ENCODE peak calls at places on chromosome 17, in four cellular contexts. I is GM12878, S is WTC11, A is HepG2. B is an unnamed sample.

GRCh38 chr17:8912060-8912981 is 44.8 kb upstream of the PIK3R6 start:
- DNase-seq in S (no peak), I (no peak), A (no peak), B (no peak)

GRCh38 chr17:5226940-5227878 is 7.5 kb downstream of the SCIMP start:
- DNase-seq in I (peak; percentile 92), S (no peak), A (no peak), B (no peak)

GRCh38 chr17:41910701-41911391 is 7.9 kb downstream of the ACLY start:
- DNase-seq in I (no peak), S (no peak), A (no peak), B (no peak)

GRCh38 chr17:76654408-76654807 is 10.9 kb upstream of the ST6GALNAC1 start:
- DNase-seq in S (no peak), A (no peak), I (no peak), B (no peak)

GRCh38 chr17:77491921-77492445 is 351.2 kb downstream of the SEC14L1 start:
- DNase-seq in S (no peak), I (no peak), A (no peak), B (no peak)

GRCh38 chr17:73430848-73431247 is 119.0 kb upstream of the CDC42EP4 start:
- DNase-seq in S (no peak), A (no peak), I (no peak), B (peak; percentile 45)

GRCh38 chr17:17445925-17446665 is 30.7 kb upstream of the MED9 start:
- DNase-seq in A (peak; percentile 98), S (no peak), I (no peak), B (no peak)

GRCh38 chr17:3843935-3844516 is 2.0 kb downstream of the NCBP3 start:
- DNase-seq in S (peak; percentile 67), I (no peak), A (peak; percentile 59), B (peak; percentile 29)

GRCh38 chr17:18857864-18858566 is at the start of gene PRPSAP2:
- DNase-seq in S (peak; percentile 95), A (peak; percentile 89), I (peak; percentile 82), B (peak; percentile 94)

GRCh38 chr17:3788200-3788599 is 12.8 kb downstream of the ITGAE start:
- DNase-seq in A (no peak), I (no peak), S (no peak), B (no peak)

GRCh38 chr17:81338301-81339179 is 43.4 kb upstream of the SLC38A10 start:
- DNase-seq in S (no peak), I (no peak), A (no peak), B (no peak)

GRCh38 chr17:15185625-15185991 is 79.5 kb downstream of the PMP22 start:
- DNase-seq in I (no peak), A (no peak), S (no peak), B (peak; percentile 17)

GRCh38 chr17:67186782-67187181 is 58.2 kb downstream of the HELZ start:
- DNase-seq in A (no peak), S (no peak), I (no peak), B (no peak)

GRCh38 chr17:7886227-7887037 is 2.2 kb upstream of the CHD3 start:
- DNase-seq in I (no peak), A (no peak), S (peak; percentile 46), B (peak; percentile 21)

GRCh38 chr17:7889166-7889584 is 586 bp downstream of the CHD3 start:
- DNase-seq in I (no peak), S (peak; percentile 55), A (peak; percentile 85), B (no peak)

GRCh38 chr17:7887482-7888183 is 956 bp upstream of the CHD3 start:
- DNase-seq in A (peak; percentile 66), I (peak; percentile 75), S (peak; percentile 79), B (peak; percentile 81)

GRCh38 chr17:7887038-7887481 is 1.5 kb upstream of the CHD3 start:
- DNase-seq in S (no peak), A (no peak), I (no peak), B (no peak)

DNA sequence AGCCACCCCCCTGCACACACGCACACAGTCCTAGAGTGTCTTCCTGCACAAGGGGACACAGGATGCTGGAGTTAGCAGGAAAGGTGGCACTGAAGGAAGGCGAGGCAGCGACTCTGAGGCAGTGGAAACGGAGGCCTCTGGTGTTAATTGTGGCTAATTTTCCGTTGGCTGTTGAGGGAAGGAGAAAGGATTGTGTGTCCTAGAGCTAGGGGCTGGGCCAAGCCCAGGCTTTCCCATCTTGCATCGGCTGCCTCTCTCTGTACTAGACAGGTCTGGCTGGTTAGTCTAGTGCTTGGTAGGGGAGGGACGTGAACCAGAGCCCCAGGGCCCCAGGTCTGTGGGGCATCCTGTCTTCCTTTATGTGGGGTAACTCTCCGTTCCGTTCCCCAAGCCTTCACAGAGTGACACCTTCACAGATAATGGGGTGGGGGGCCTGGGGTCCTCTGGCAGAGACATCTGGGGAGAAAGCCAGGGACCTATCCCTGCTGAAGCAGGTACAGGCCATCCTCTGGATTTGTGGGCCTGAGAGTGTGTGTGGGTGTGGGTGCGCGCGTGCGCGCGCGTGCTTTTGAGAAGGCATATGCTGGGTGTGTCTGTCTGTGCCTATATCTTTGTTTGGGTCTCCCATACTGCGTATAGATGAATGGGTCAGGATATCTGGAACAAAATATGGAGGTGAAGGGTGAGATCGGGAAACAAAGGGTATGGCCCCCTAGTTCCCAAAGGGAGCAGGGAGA is at the start of gene CHD3:
- DNase-seq in I (no peak), S (no peak), A (no peak), B (no peak)
- TF ChIP-seq ETV6 in I (no peak), S (no peak), A (no peak), B (no peak)

GRCh38 chr17:59154721-59155438 is at the start of gene SKA2:
- DNase-seq in I (peak; percentile 100), S (peak; percentile 97), A (no peak), B (peak; percentile 92)

GRCh38 chr17:59151591-59151990 is 3.4 kb downstream of the SKA2 start:
- DNase-seq in S (no peak), I (no peak), A (no peak), B (no peak)

GRCh38 chr17:59154335-59154720 is 658 bp downstream of the SKA2 start:
- DNase-seq in S (peak; percentile 32), I (no peak), A (peak; percentile 41), B (peak; percentile 63)

GRCh38 chr17:59152925-59153324 is 2.1 kb downstream of the SKA2 start:
- DNase-seq in S (no peak), A (no peak), I (no peak), B (no peak)

GRCh38 chr17:59155439-59156177 is at the start of gene PRR11:
- DNase-seq in A (peak; percentile 100), S (peak; percentile 91), I (no peak), B (peak; percentile 98)
- TF ChIP-seq CTCF in A (no peak), S (no peak), I (no peak), B (no peak)

DNA sequence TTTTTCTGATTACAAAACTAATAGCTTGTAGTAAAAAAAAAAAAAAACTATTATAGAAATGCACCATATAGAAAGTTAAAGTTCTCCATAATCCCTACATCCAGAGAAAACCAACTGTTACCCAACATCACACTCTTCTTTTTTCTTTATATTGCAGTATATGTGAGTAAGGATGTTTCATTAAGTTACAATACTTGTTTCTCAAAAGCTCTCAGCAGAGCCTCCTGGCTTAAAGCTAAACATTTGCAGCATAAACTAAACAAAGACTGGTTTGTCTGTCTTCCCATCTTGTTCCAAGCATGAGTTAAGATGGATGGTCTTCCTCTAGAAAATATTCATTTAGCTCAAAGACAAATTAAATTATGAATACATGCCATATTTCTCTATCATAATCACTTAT is 25.2 kb downstream of the GRB2 start:
- DNase-seq in S (no peak), I (no peak), A (no peak), B (no peak)
- TF ChIP-seq ETV6 in S (no peak), I (no peak), A (no peak), B (no peak)

GRCh38 chr17:69218986-69219385 is 9.6 kb downstream of the ABCA10 start:
- DNase-seq in A (no peak), S (no peak), I (no peak), B (no peak)

GRCh38 chr17:69208640-69209039 is 20.0 kb downstream of the ABCA10 start:
- DNase-seq in I (no peak), S (no peak), A (no peak), B (no peak)

DNA sequence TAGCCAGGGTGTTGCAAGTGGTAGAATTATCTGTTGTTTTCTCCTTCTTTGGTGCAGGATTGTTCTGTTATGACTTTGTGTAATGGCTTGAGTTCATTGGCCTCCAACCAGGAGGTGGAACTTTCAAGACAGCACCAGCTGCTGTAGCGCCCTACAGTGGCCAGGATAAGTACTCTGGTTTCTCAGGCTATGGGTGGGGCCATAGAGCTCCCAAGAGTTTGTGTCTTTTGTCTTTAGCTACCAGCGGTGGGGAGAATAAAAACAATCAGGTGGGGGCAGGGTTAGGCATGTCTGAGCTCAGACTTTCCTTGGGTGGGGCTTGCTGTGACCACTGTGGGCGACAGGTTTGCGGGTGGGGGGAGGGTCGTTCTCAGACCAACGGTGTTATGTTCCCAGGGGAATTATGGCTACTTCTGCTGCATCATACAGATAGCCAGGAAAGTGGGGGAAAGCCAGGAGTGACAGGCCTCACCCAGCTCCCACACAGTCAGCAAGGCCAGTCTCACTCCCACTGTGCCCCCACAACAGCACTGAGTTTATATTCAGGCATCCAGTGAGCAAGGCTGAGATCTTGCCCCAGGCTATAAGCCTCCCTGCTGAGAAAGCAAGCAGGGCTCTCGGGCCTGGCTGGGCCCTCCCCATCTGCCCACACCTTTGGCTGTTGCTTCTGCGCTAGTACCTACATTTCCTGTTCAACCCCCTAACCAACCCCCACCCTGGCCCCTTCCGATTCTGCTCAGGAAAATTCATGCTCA is 15.4 kb downstream of the ABCA10 start:
- DNase-seq in I (no peak), A (no peak), S (peak; percentile 28), B (no peak)
- TF ChIP-seq CTCF in I (no peak), A (peak; percentile 28), S (no peak), B (no peak)

GRCh38 chr17:12571606-12572005 is 94.1 kb upstream of the MYOCD start:
- DNase-seq in S (no peak), I (no peak), A (no peak), B (no peak)

GRCh38 chr17:12568358-12569251 is 97.1 kb upstream of the MYOCD start:
- DNase-seq in S (no peak), A (no peak), I (no peak), B (no peak)

GRCh38 chr17:12567077-12568053 is 98.3 kb upstream of the MYOCD start:
- DNase-seq in S (no peak), A (no peak), I (no peak), B (no peak)

DNA sequence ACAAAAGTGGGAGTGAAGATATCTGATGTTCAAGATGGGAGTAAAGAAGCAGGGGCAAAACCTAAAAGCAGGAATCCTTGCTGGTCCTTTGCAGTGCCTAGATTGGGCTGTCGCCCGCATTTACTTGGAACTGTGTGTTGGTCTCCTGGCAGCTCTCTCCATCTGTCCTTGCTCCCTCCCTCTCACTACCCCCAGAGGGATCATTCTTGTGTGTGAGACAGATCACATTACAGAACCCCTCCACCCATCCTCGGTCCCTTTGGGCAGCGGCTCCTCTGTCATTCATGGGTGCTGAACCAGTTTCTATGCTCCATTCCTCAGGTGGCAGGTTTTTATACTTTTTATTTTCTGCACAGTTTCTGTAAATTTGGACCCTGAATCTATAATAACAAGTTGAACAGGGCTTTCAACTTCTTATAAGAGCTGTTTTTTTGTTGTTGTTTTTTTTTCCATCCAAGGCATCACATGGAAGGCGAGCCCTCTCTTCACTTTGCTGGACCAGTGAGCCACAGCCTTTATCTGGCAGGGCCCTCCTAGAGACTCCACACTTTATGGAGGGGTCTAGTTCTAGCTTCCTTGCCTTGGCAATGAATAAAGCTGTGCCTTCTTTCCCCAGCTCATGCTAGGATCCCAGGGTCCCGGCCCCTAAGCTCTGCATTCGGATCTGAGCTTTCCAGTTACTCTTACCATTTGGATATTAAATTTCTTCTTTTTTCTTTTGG is 99.2 kb upstream of the MYOCD start:
- DNase-seq in S (peak; percentile 23), A (no peak), I (no peak), B (no peak)
- TF ChIP-seq ETV6 in S (no peak), A (no peak), I (no peak), B (no peak)